ENCODE peak calls at places on chromosomes 13 and 19, in ten cellular contexts. I is stomach, W is sigmoid colon, T is A549, C is esophagus muscularis mucosa, N is transverse colon, P is GM12878, V is HepG2, A is SK-N-SH, U is upper lobe of left lung. Y is an unnamed sample. For H3K9me3, the result is how much of the 10 kb centered on the place peaks cover.

GRCh38 chr13:54198911-54199310 is 1170.3 kb downstream of the OLFM4 start:
- DNase-seq in A (no peak), C (no peak), N (no peak), U (no peak), T (no peak), W (no peak), V (no peak), P (no peak), I (no peak), Y (no peak)

GRCh38 chr13:79450110-79450509 is 30.8 kb upstream of the NDFIP2 start:
- DNase-seq in V (no peak), P (no peak), W (no peak), N (no peak), A (no peak), U (no peak), C (no peak), I (no peak), T (no peak), Y (no peak)

GRCh38 chr19:45455707-45456499 is 11.9 kb upstream of the FOSB start:
- DNase-seq in T (peak), I (peak), U (peak), N (peak), C (peak), W (peak), A (peak), P (no peak), V (peak), Y (peak)

GRCh38 chr13:39656325-39656677 is 839 bp downstream of the COG6 start:
- DNase-seq in U (no peak), A (no peak), I (no peak), N (no peak), T (no peak), P (no peak), W (no peak), C (no peak), V (no peak), Y (no peak)

GRCh38 chr13:27442071-27442647 is 8.2 kb downstream of the MTIF3 start:
- DNase-seq in V (no peak), W (no peak), C (no peak), P (no peak), A (no peak), N (peak), T (no peak), I (no peak), U (no peak), Y (no peak)

GRCh38 chr19:30570194-30570593 is 198.0 kb downstream of the ZNF536 start:
- DNase-seq in I (no peak), N (no peak), U (no peak), W (no peak), T (no peak), A (no peak), P (no peak), C (no peak), V (no peak), Y (no peak)

GRCh38 chr13:38630780-38631179 is 56.1 kb upstream of the FREM2 start:
- DNase-seq in W (no peak), C (no peak), P (no peak), A (no peak), U (no peak), I (no peak), T (no peak), V (no peak), N (no peak), Y (no peak)

GRCh38 chr19:10408511-10409291 is 5.4 kb upstream of the CDC37 start:
- DNase-seq in T (no peak), A (peak), N (peak), W (no peak), C (no peak), U (peak), V (no peak), P (no peak), I (no peak), Y (no peak)

GRCh38 chr13:30422056-30422914 is at the start of gene UBE2L5:
- DNase-seq in W (peak), T (peak), V (peak), C (peak), U (peak), N (peak), P (no peak), A (peak), I (peak), Y (peak)
- TF ChIP-seq EP300 in W (no peak), T (no peak), V (no peak), C (no peak), U (no peak), N (no peak), P (no peak), A (no peak), I (no peak), Y (no peak)

GRCh38 chr19:48918071-48918470 is 15.4 kb upstream of the DHDH start:
- DNase-seq in C (no peak), I (no peak), T (no peak), P (no peak), U (no peak), N (no peak), V (no peak), W (no peak), A (no peak), Y (no peak)
- H3K9me3 ChIP-seq in C (under half), I (under half), T (under half), P (under half), U (under half), N (under half), V (under half), W (under half), A (under half), Y (under half)

GRCh38 chr19:49497790-49498106 is 1.5 kb downstream of the RPS11 start:
- DNase-seq in A (no peak), V (no peak), I (no peak), W (no peak), T (no peak), U (no peak), N (no peak), C (no peak), P (no peak), Y (no peak)

GRCh38 chr19:49498475-49498874 is 2.2 kb downstream of the RPS11 start:
- DNase-seq in V (no peak), W (no peak), C (no peak), U (no peak), I (no peak), A (no peak), N (no peak), T (no peak), P (no peak), Y (no peak)

GRCh38 chr19:49499030-49499670 is 2.9 kb downstream of the RPS11 start:
- DNase-seq in A (no peak), I (no peak), C (no peak), U (no peak), T (no peak), W (no peak), V (no peak), N (no peak), P (no peak), Y (no peak)

GRCh38 chr19:49496574-49497008 is 357 bp downstream of the RPS11 start:
- DNase-seq in V (no peak), A (no peak), P (no peak), C (no peak), T (no peak), W (no peak), U (no peak), I (no peak), N (no peak), Y (no peak)

GRCh38 chr19:49497047-49497789 is 984 bp downstream of the RPS11 start:
- DNase-seq in N (peak), P (no peak), C (no peak), W (peak), V (no peak), U (no peak), A (peak), I (peak), T (peak), Y (peak)
- TF ChIP-seq EP300 in N (no peak), P (no peak), C (no peak), W (no peak), V (no peak), U (no peak), A (no peak), I (no peak), T (no peak), Y (no peak)

GRCh38 chr19:44007473-44007872 is 4.7 kb downstream of the ZNF230 start:
- DNase-seq in C (peak), P (no peak), N (no peak), V (no peak), T (no peak), W (no peak), I (no peak), U (no peak), A (no peak), Y (no peak)
- H3K9me3 ChIP-seq in C (half or more), P (under half), N (half or more), V (under half), T (half or more), W (under half), I (under half), U (half or more), A (under half), Y (under half)

GRCh38 chr13:19606152-19606551 is 27.3 kb upstream of the MPHOSPH8 start:
- DNase-seq in N (no peak), W (no peak), V (no peak), U (no peak), A (no peak), C (no peak), P (no peak), T (no peak), I (no peak), Y (no peak)

GRCh38 chr13:19604306-19604705 is 29.2 kb upstream of the MPHOSPH8 start:
- DNase-seq in C (no peak), U (no peak), W (no peak), T (no peak), N (no peak), I (no peak), V (peak), P (no peak), A (no peak), Y (no peak)

GRCh38 chr13:19605161-19605955 is 28.1 kb upstream of the MPHOSPH8 start:
- DNase-seq in U (no peak), P (no peak), I (no peak), A (no peak), C (no peak), T (no peak), W (no peak), N (no peak), V (no peak), Y (no peak)

GRCh38 chr13:19597523-19597922 is 35.9 kb upstream of the MPHOSPH8 start:
- DNase-seq in C (no peak), W (no peak), T (no peak), V (no peak), U (no peak), A (no peak), I (no peak), P (no peak), N (no peak), Y (no peak)

GRCh38 chr13:19601749-19602725 is 31.4 kb upstream of the MPHOSPH8 start:
- DNase-seq in A (peak), C (no peak), I (peak), T (peak), V (peak), W (no peak), N (peak), P (no peak), U (peak), Y (no peak)
- TF ChIP-seq EP300 in A (no peak), C (no peak), I (no peak), T (no peak), V (no peak), W (no peak), N (no peak), P (no peak), U (no peak), Y (no peak)

Y was measured in suprapubic skin.